ENCODE peak calls at places on chromosomes 12 and 14, in five cellular contexts. E is A549, Y is sigmoid colon, D is left lung, U is uterus. C is an unnamed sample.
A peak's percentile ranks its signal among the peaks of the same experiment; 100 is the strongest.

GRCh38 chr14:28635387-28635786 is 131.2 kb upstream of the FOXG1 start:
- DNase-seq in E (no peak), Y (no peak), D (no peak), U (no peak), C (no peak)

GRCh38 chr14:50603565-50603964 is 43.6 kb downstream of the ATL1 start:
- DNase-seq in E (no peak), Y (no peak), D (no peak), U (no peak), C (no peak)

GRCh38 chr14:67883717-67884116 is 64.1 kb downstream of the RAD51B start:
- DNase-seq in E (peak; percentile 18), Y (no peak), D (no peak), U (no peak), C (no peak)

GRCh38 chr12:121748571-121749265 is 36.2 kb downstream of the TMEM120B start:
- DNase-seq in E (peak; percentile 85), Y (no peak), D (no peak), U (peak; percentile 82), C (no peak)

GRCh38 chr14:81302613-81303012 is 81.9 kb upstream of the GTF2A1 start:
- DNase-seq in E (no peak), Y (no peak), D (no peak), U (no peak), C (no peak)

GRCh38 chr12:116603516-116603915 is 44.3 kb downstream of the MAP1LC3B2 start:
- DNase-seq in E (no peak), Y (no peak), D (no peak), U (no peak), C (no peak)

GRCh38 chr14:49508124-49508523 is 78.1 kb downstream of the RPS29 start:
- DNase-seq in E (no peak), Y (no peak), D (no peak), U (no peak), C (no peak)

GRCh38 chr12:102374190-102374589 is 106.2 kb downstream of the IGF1 start:
- DNase-seq in E (no peak), Y (no peak), D (no peak), U (no peak), C (no peak)

GRCh38 chr14:57533214-57533613 is 39.6 kb upstream of the CCDC198 start:
- DNase-seq in E (peak; percentile 5), Y (no peak), D (no peak), U (no peak), C (no peak)

GRCh38 chr14:23379331-23380196 is 2.7 kb downstream of the CMTM5 start:
- DNase-seq in E (peak; percentile 62), Y (no peak), D (peak; percentile 92), U (no peak), C (peak; percentile 61)

GRCh38 chr14:103508521-103508920 is 14.1 kb downstream of the CKB start:
- DNase-seq in E (no peak), Y (peak; percentile 39), D (no peak), U (no peak), C (no peak)

GRCh38 chr12:110337912-110338710 is 57.1 kb downstream of the ATP2A2 start:
- DNase-seq in E (no peak), Y (no peak), D (no peak), U (no peak), C (no peak)

GRCh38 chr14:26138764-26139445 is 458.9 kb downstream of the NOVA1 start:
- DNase-seq in E (no peak), Y (no peak), D (no peak), U (no peak), C (no peak)

GRCh38 chr14:58878740-58879139 is 241.0 kb downstream of the DACT1 start:
- DNase-seq in E (no peak), Y (no peak), D (no peak), U (no peak), C (no peak)

GRCh38 chr14:87992349-87992719 is 648 bp downstream of the GALC start:
- DNase-seq in E (no peak), Y (no peak), D (no peak), U (peak; percentile 19), C (no peak)

GRCh38 chr12:66587912-66588311 is 91.0 kb downstream of the GRIP1 start:
- DNase-seq in E (no peak), Y (no peak), D (no peak), U (no peak), C (no peak)

GRCh38 chr14:103879570-103880333 is 32.4 kb upstream of the PPP1R13B start:
- DNase-seq in E (peak; percentile 97), Y (no peak), D (no peak), U (peak; percentile 35), C (no peak)

GRCh38 chr12:84542289-84542688 is 370.3 kb downstream of the SLC6A15 start:
- DNase-seq in E (no peak), Y (no peak), D (no peak), U (no peak), C (no peak)

GRCh38 chr14:78178071-78178470 is 7.9 kb downstream of the NRXN3 start:
- DNase-seq in E (no peak), Y (no peak), D (no peak), U (no peak), C (no peak)

GRCh38 chr14:88559852-88560251 is 3.0 kb upstream of the ZC3H14 start:
- DNase-seq in E (no peak), Y (no peak), D (no peak), U (no peak), C (no peak)

GRCh38 chr12:107459649-107460048 is 225.9 kb upstream of the PWP1 start:
- DNase-seq in E (no peak), Y (no peak), D (no peak), U (no peak), C (no peak)

GRCh38 chr12:89453121-89453520 is 71.5 kb downstream of the GALNT4 start:
- DNase-seq in E (no peak), Y (no peak), D (no peak), U (no peak), C (no peak)

GRCh38 chr14:58887931-58888330 is 250.2 kb downstream of the DACT1 start:
- DNase-seq in E (no peak), Y (no peak), D (no peak), U (no peak), C (no peak)

GRCh38 chr14:35927727-35928126 is 101.6 kb downstream of the BRMS1L start:
- DNase-seq in E (no peak), Y (no peak), D (no peak), U (no peak), C (no peak)

GRCh38 chr12:109632299-109632698 is 58.7 kb downstream of the MVK start:
- DNase-seq in E (no peak), Y (no peak), D (no peak), U (no peak), C (no peak)

GRCh38 chr14:103296007-103296406 is 38.0 kb upstream of the EIF5 start:
- DNase-seq in E (no peak), Y (peak; percentile 2), D (no peak), U (no peak), C (no peak)

GRCh38 chr12:104974626-104975290 is 11.4 kb upstream of the NOPCHAP1 start:
- DNase-seq in E (no peak), Y (no peak), D (no peak), U (no peak), C (no peak)

GRCh38 chr12:110972870-110973269 is 52.5 kb upstream of the MYL2 start:
- DNase-seq in E (no peak), Y (no peak), D (no peak), U (no peak), C (no peak)

GRCh38 chr12:105317942-105318614 is 12.4 kb upstream of the C12orf75 start:
- DNase-seq in E (no peak), Y (no peak), D (no peak), U (no peak), C (no peak)

GRCh38 chr12:53983580-53984572 is 1.1 kb upstream of the HOXC10 start:
- DNase-seq in E (no peak), Y (no peak), D (no peak), U (no peak), C (no peak)

GRCh38 chr12:104602426-104602825 is 145.7 kb downstream of the CHST11 start:
- DNase-seq in E (no peak), Y (no peak), D (no peak), U (no peak), C (no peak)

GRCh38 chr12:108629156-108629555 is 4.5 kb downstream of the SELPLG start:
- DNase-seq in E (no peak), Y (no peak), D (no peak), U (no peak), C (no peak)

GRCh38 chr14:105629886-105630215 is 103.5 kb downstream of the TMEM121 start:
- DNase-seq in E (no peak), Y (no peak), D (no peak), U (no peak), C (no peak)
- H3K9me3 ChIP-seq in E (peaks cover 5% of the 10 kb centered on the region), Y (no peaks in the 10 kb centered on the region), D (peaks cover 9% of the 10 kb centered on the region), U (no peaks in the 10 kb centered on the region), C (no peaks in the 10 kb centered on the region)

GRCh38 chr14:105845725-105846309 is 319.4 kb downstream of the TMEM121 start:
- DNase-seq in E (no peak), Y (no peak), D (peak; percentile 48), U (no peak), C (no peak)

GRCh38 chr14:105842105-105842504 is 315.7 kb downstream of the TMEM121 start:
- DNase-seq in E (no peak), Y (no peak), D (no peak), U (no peak), C (no peak)

GRCh38 chr14:105844810-105845724 is 318.7 kb downstream of the TMEM121 start:
- DNase-seq in E (no peak), Y (no peak), D (peak; percentile 50), U (no peak), C (no peak)

GRCh38 chr14:105843444-105844046 is 317.2 kb downstream of the TMEM121 start:
- DNase-seq in E (no peak), Y (no peak), D (peak; percentile 58), U (no peak), C (no peak)

DNA sequence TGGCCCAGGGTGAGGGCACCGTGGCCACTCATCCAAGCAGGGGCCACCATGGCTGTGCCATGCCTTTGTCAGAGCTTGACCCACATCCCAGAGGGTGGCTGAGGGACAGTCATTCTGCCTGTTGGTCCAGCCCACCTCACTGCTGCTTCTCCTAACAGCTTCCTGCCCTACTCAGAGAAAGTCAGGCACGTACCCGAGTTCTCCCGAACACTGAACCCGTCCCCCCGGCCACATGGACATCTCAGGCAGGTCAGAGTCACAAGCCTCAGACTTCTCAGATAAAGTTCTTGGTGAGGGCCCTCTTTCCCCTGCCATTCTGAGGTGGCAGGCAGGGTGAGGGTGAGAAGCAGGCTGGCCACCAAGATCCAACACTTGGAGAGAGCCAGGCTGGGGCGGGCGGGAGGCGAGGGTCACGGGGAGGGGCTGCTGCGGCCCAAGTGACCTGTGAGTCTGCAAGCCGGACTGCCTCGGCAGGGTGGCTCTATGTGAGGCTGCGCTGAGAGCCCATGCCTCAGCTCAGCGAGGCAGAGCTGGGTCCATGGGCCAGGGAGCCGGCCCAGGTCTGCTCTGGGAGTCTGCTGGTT is 317.8 kb downstream of the TMEM121 start:
- DNase-seq in E (no peak), Y (no peak), D (peak; percentile 72), U (no peak), C (no peak)
- H3K9me3 ChIP-seq in E (no peaks in the 10 kb centered on the region), Y (no peaks in the 10 kb centered on the region), D (no peaks in the 10 kb centered on the region), U (no peaks in the 10 kb centered on the region), C (no peaks in the 10 kb centered on the region)

DNA sequence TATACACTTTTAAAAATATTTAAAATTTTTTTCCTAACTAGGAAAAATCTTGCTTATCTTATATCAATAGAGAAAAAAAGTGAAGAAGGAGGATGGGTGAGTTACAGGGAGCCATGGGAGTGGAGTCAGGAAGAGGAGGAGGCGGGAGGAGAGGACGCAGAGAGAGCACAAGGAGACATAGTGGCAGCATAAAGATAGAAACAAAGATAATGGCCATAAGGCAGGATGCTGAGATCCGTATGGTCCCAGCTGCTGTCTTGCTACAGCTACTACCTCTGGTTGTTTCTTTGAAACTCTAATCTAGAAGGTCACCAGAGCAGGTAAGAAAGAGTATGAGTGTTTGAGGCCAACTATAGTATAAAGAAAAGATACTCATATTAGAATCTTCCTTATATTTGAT is 2.6 kb upstream of the SOX5 start:
- DNase-seq in E (no peak), Y (no peak), D (no peak), U (no peak), C (no peak)
- H3K9me3 ChIP-seq in E (no peaks in the 10 kb centered on the region), Y (no peaks in the 10 kb centered on the region), D (no peaks in the 10 kb centered on the region), U (no peaks in the 10 kb centered on the region), C (no peaks in the 10 kb centered on the region)

GRCh38 chr12:38253778-38254177 is 62.8 kb upstream of the ALG10B start:
- DNase-seq in E (no peak), Y (no peak), D (no peak), U (no peak), C (no peak)
- H3K9me3 ChIP-seq in E (no peaks in the 10 kb centered on the region), Y (peaks cover 2% of the 10 kb centered on the region), D (peaks cover 3% of the 10 kb centered on the region), U (no peaks in the 10 kb centered on the region), C (no peaks in the 10 kb centered on the region)